ENCODE peak calls at places on chromosomes 16 and 17, in eight cellular contexts. R is T-helper 1 cell; P is omental fat pad; I is activated gamma-delta T cell treated with Interleukin-2 at 50 U/mL for 16 hours; T is fibroblast of the conjunctiva; S is stimulated activated naive B cell treated with anti-CD40 and anti-IgM and Interleukin-4, amounts not matched to agents 10 μg/mL and 1 μg/mL and 100 μg/mL, for 72 hours; N is cardiac fibroblast; F is CD8-positive, alpha-beta memory T cell. D is an unnamed sample.

GRCh38 chr17:48577946-48578615 is at the start of gene HOXB4:
- DNase-seq in R (peak), P (peak), I (peak), T (no peak), S (no peak), N (peak), F (peak), D (peak)

GRCh38 chr17:17503566-17504130 is 7.5 kb upstream of the RASD1 start:
- DNase-seq in R (no peak), P (no peak), I (no peak), T (no peak), S (no peak), N (peak), F (no peak), D (no peak)

GRCh38 chr16:73122604-73123386 is 74.9 kb upstream of the ZFHX3 start:
- DNase-seq in R (no peak), P (no peak), I (no peak), T (no peak), S (no peak), N (peak), F (no peak), D (peak)

GRCh38 chr17:69677130-69677529 is 262.6 kb downstream of the MAP2K6 start:
- DNase-seq in R (no peak), P (no peak), I (no peak), T (no peak), S (no peak), N (no peak), F (no peak), D (no peak)

GRCh38 chr17:76504117-76504516 is 2.9 kb upstream of the RHBDF2 start:
- DNase-seq in R (no peak), P (no peak), I (no peak), T (no peak), S (no peak), N (no peak), F (no peak), D (no peak)

GRCh38 chr17:11446316-11446715 is 152.0 kb upstream of the DNAH9 start:
- DNase-seq in R (no peak), P (no peak), I (no peak), T (no peak), S (no peak), N (no peak), F (no peak), D (no peak)

GRCh38 chr16:72877374-72878028 is 170.4 kb downstream of the ZFHX3 start:
- DNase-seq in R (no peak), P (no peak), I (no peak), T (peak), S (no peak), N (peak), F (no peak), D (no peak)

GRCh38 chr17:41678907-41679739 is 9.6 kb upstream of the EIF1 start:
- DNase-seq in R (peak), P (no peak), I (peak), T (no peak), S (peak), N (peak), F (peak), D (peak)

GRCh38 chr17:17751489-17751995 is 70.3 kb downstream of the RAI1 start:
- DNase-seq in R (peak), P (no peak), I (peak), T (no peak), S (no peak), N (no peak), F (no peak), D (no peak)

GRCh38 chr17:17565471-17566365 is 25.8 kb downstream of the PEMT start:
- DNase-seq in R (no peak), P (no peak), I (no peak), T (peak), S (no peak), N (peak), F (no peak), D (no peak)

GRCh38 chr16:58329147-58329546 is 34.3 kb upstream of the PRSS54 start:
- DNase-seq in R (no peak), P (no peak), I (no peak), T (peak), S (no peak), N (peak), F (no peak), D (no peak)

GRCh38 chr16:87675111-87675510 is 72.8 kb downstream of the JPH3 start:
- DNase-seq in R (no peak), P (no peak), I (no peak), T (no peak), S (no peak), N (peak), F (no peak), D (no peak)

GRCh38 chr17:27457731-27458523 is 1.7 kb downstream of the KSR1 start:
- DNase-seq in R (no peak), P (no peak), I (no peak), T (no peak), S (no peak), N (peak), F (no peak), D (no peak)

GRCh38 chr16:2184346-2184745 is 12.1 kb downstream of the CASKIN1 start:
- DNase-seq in R (no peak), P (no peak), I (no peak), T (no peak), S (no peak), N (no peak), F (no peak), D (no peak)

GRCh38 chr16:72018470-72018869 is 9.9 kb downstream of the DHODH start:
- DNase-seq in R (no peak), P (no peak), I (no peak), T (no peak), S (no peak), N (no peak), F (no peak), D (no peak)

GRCh38 chr16:49473773-49474172 is 100.2 kb downstream of the C16orf78 start:
- DNase-seq in R (no peak), P (peak), I (no peak), T (no peak), S (no peak), N (no peak), F (no peak), D (no peak)

GRCh38 chr16:10590342-10590741 is 9.9 kb upstream of the EMP2 start:
- DNase-seq in R (no peak), P (no peak), I (no peak), T (no peak), S (no peak), N (no peak), F (no peak), D (no peak)

GRCh38 chr17:44067547-44067945 is 1.1 kb upstream of the LSM12 start:
- DNase-seq in R (no peak), P (no peak), I (no peak), T (no peak), S (no peak), N (no peak), F (no peak), D (no peak)

GRCh38 chr17:42846594-42847280 is 2.4 kb downstream of the AOC2 start:
- DNase-seq in R (no peak), P (no peak), I (no peak), T (no peak), S (no peak), N (peak), F (no peak), D (no peak)

GRCh38 chr17:8707232-8707590 is 37.4 kb downstream of the CCDC42 start:
- DNase-seq in R (no peak), P (no peak), I (no peak), T (no peak), S (no peak), N (peak), F (no peak), D (no peak)

GRCh38 chr17:80921159-80921558 is 70.5 kb upstream of the CHMP6 start:
- DNase-seq in R (no peak), P (peak), I (no peak), T (no peak), S (no peak), N (no peak), F (no peak), D (no peak)

GRCh38 chr16:28061702-28062101 is 1.8 kb downstream of the GSG1L start:
- DNase-seq in R (no peak), P (no peak), I (no peak), T (no peak), S (no peak), N (no peak), F (no peak), D (no peak)

GRCh38 chr16:15041260-15042011 is 14.4 kb downstream of the NTAN1 start:
- DNase-seq in R (no peak), P (no peak), I (no peak), T (peak), S (no peak), N (peak), F (no peak), D (no peak)

GRCh38 chr17:70767102-70767701 is 597.9 kb downstream of the KCNJ2 start:
- DNase-seq in R (no peak), P (no peak), I (no peak), T (peak), S (no peak), N (peak), F (no peak), D (no peak)

GRCh38 chr17:2853111-2853721 is 57.0 kb downstream of the RAP1GAP2 start:
- DNase-seq in R (peak), P (peak), I (peak), T (no peak), S (no peak), N (peak), F (peak), D (no peak)